ENCODE peak calls at places on chromosomes 6 and 20, in five cellular contexts. F, N, B, D and M are unnamed samples.

GRCh38 chr20:9491324-9491723 is 23.1 kb upstream of the LAMP5 start:
- DNase-seq in N (no peak), D (no peak), F (no peak), B (no peak), M (no peak)

GRCh38 chr6:94251878-94252277 is 832.5 kb upstream of the EPHA7 start:
- DNase-seq in B (no peak), F (no peak), N (no peak), D (no peak), M (no peak)

GRCh38 chr6:33456156-33456555 is 1.8 kb downstream of the ZBTB9 start:
- DNase-seq in N (no peak), D (no peak), F (no peak), B (no peak), M (peak)

GRCh38 chr20:40868568-40869223 is 159.9 kb upstream of the TOP1 start:
- DNase-seq in F (no peak), N (no peak), B (no peak), D (no peak), M (no peak)

GRCh38 chr6:44258325-44258863 is 1.1 kb upstream of the SLC35B2 start:
- DNase-seq in D (no peak), F (no peak), B (no peak), N (no peak), M (no peak)

GRCh38 chr20:5448449-5449118 is 131.8 kb upstream of the PROKR2 start:
- DNase-seq in D (peak), F (no peak), B (no peak), N (peak), M (no peak)

GRCh38 chr6:121222656-121223055 is 111.6 kb downstream of the TBC1D32 start:
- DNase-seq in D (no peak), B (no peak), F (no peak), N (no peak), M (no peak)

GRCh38 chr6:28423546-28423945 is 19.7 kb downstream of the ZSCAN23 start:
- DNase-seq in F (no peak), D (no peak), N (no peak), B (no peak), M (no peak)

GRCh38 chr20:4681971-4682370 is 39.7 kb upstream of the PRND start:
- DNase-seq in N (no peak), F (no peak), D (no peak), B (no peak), M (no peak)

GRCh38 chr6:109671721-109672120 is 19.3 kb downstream of the AK9 start:
- DNase-seq in D (no peak), B (no peak), N (no peak), F (no peak), M (no peak)

GRCh38 chr6:35048631-35049083 is 92.5 kb downstream of the TCP11 start:
- DNase-seq in B (peak), D (peak), F (no peak), N (peak), M (peak)

GRCh38 chr6:149317656-149318571 is at the start of gene TAB2:
- DNase-seq in N (peak), F (peak), B (peak), D (peak), M (peak)

GRCh38 chr6:153312633-153313032 is 181.6 kb upstream of the RGS17 start:
- DNase-seq in F (no peak), B (peak), D (peak), N (no peak), M (no peak)

GRCh38 chr6:153790048-153790447 is 249.0 kb upstream of the OPRM1 start:
- DNase-seq in D (no peak), F (no peak), N (peak), B (no peak), M (no peak)

GRCh38 chr6:162177733-162178132 is 549.8 kb downstream of the PRKN start:
- DNase-seq in B (no peak), N (no peak), F (no peak), D (no peak), M (no peak)

GRCh38 chr20:53829086-53829703 is 235.6 kb upstream of the ZNF217 start:
- DNase-seq in F (no peak), B (no peak), N (no peak), D (no peak), M (no peak)

GRCh38 chr20:6685181-6685582 is 82.3 kb upstream of the BMP2 start:
- DNase-seq in F (no peak), B (no peak), D (no peak), N (no peak), M (no peak)

GRCh38 chr20:52259295-52259694 is 67.7 kb upstream of the ZFP64 start:
- DNase-seq in D (no peak), N (no peak), F (no peak), B (no peak), M (no peak)

GRCh38 chr6:44076366-44077200 is 50.7 kb downstream of the MRPL14 start:
- DNase-seq in N (peak), F (no peak), D (no peak), B (no peak), M (no peak)

GRCh38 chr20:50578778-50579165 is 68.6 kb downstream of the PTPN1 start:
- DNase-seq in B (no peak), N (no peak), F (no peak), D (no peak), M (peak)

GRCh38 chr6:138667408-138667807 is 106.2 kb upstream of the CCDC28A start:
- DNase-seq in N (no peak), B (no peak), D (no peak), F (no peak), M (no peak)